ENCODE peak calls at places on chromosomes 11 and 22, in eight cellular contexts. L is fibroblast of lung, R is upper lobe of right lung, J is neural progenitor cell, K is lower lobe of right lung, N is colonic mucosa, Q is IMR-90, B is SK-N-SH. M is an unnamed sample.

GRCh38 chr11:10273738-10274137 is 20.3 kb downstream of the SBF2 start:
- DNase-seq in N (no peak), Q (no peak), B (no peak), L (no peak), J (no peak), R (no peak), K (no peak), M (no peak)

GRCh38 chr11:16610738-16611388 is 127.6 kb upstream of the C11orf58 start:
- DNase-seq in K (peak; percentile 34), J (peak; percentile 58), B (no peak), R (no peak), L (no peak), Q (no peak), N (no peak), M (no peak)

GRCh38 chr11:66172146-66172545 is 96.3 kb upstream of the RAB1B start:
- DNase-seq in K (no peak), J (no peak), B (no peak), R (no peak), L (peak; percentile 85), Q (peak; percentile 86), N (no peak), M (no peak)

GRCh38 chr11:125049393-125049792 is 13.7 kb upstream of the SLC37A2 start:
- DNase-seq in N (no peak), Q (no peak), K (no peak), L (no peak), R (no peak), J (no peak), B (no peak), M (no peak)

GRCh38 chr22:45537734-45538181 is 35.1 kb downstream of the FBLN1 start:
- DNase-seq in Q (peak; percentile 84), R (no peak), K (no peak), N (no peak), B (peak; percentile 66), L (peak; percentile 93), J (no peak), M (peak; percentile 63)

GRCh38 chr11:45048870-45049825 is 97.3 kb upstream of the PRDM11 start:
- DNase-seq in R (no peak), L (no peak), Q (peak; percentile 11), B (peak; percentile 79), N (no peak), K (no peak), J (no peak), M (peak; percentile 74)

GRCh38 chr11:16223558-16223957 is 132.8 kb downstream of the SOX6 start:
- DNase-seq in R (no peak), Q (no peak), L (no peak), K (no peak), B (no peak), J (no peak), N (no peak), M (no peak)

GRCh38 chr11:130476200-130476921 is 27.9 kb downstream of the ADAMTS15 start:
- DNase-seq in N (peak; percentile 12), K (no peak), J (no peak), Q (peak; percentile 10), B (peak; percentile 10), R (no peak), L (peak; percentile 50), M (no peak)

GRCh38 chr22:22893891-22894739 is 6.5 kb downstream of the IGLL5 start:
- DNase-seq in K (no peak), Q (no peak), L (no peak), R (peak; percentile 54), B (no peak), N (no peak), J (no peak), M (no peak)

GRCh38 chr11:69138265-69138664 is 17.5 kb upstream of the SMIM38 start:
- DNase-seq in L (peak; percentile 91), B (no peak), N (no peak), J (no peak), Q (peak; percentile 73), R (peak; percentile 34), K (no peak), M (no peak)

GRCh38 chr11:65920035-65920802 is 993 bp downstream of the DRAP1 start:
- DNase-seq in K (no peak), B (no peak), N (peak; percentile 41), Q (no peak), J (no peak), L (no peak), R (peak; percentile 67), M (peak; percentile 34)

GRCh38 chr22:31126869-31127175 is 4.1 kb downstream of the INPP5J start:
- DNase-seq in N (no peak), R (no peak), J (no peak), B (no peak), K (no peak), L (no peak), Q (no peak), M (no peak)

GRCh38 chr11:47413351-47413750 is 5.0 kb downstream of the SLC39A13 start:
- DNase-seq in B (no peak), N (no peak), K (no peak), Q (no peak), L (no peak), J (peak; percentile 0), R (no peak), M (no peak)

GRCh38 chr11:47410404-47411264 is 2.2 kb downstream of the SLC39A13 start:
- DNase-seq in J (peak; percentile 1), K (no peak), R (no peak), N (no peak), B (no peak), Q (no peak), L (no peak), M (no peak)

GRCh38 chr11:47413908-47414684 is 5.7 kb downstream of the SLC39A13 start:
- DNase-seq in R (peak; percentile 72), J (peak; percentile 1), N (no peak), K (no peak), L (peak; percentile 83), Q (peak; percentile 89), B (no peak), M (no peak)

GRCh38 chr11:47414685-47415070 is 6.3 kb downstream of the SLC39A13 start:
- DNase-seq in R (no peak), Q (no peak), L (no peak), B (no peak), J (peak; percentile 1), K (no peak), N (no peak), M (no peak)

DNA sequence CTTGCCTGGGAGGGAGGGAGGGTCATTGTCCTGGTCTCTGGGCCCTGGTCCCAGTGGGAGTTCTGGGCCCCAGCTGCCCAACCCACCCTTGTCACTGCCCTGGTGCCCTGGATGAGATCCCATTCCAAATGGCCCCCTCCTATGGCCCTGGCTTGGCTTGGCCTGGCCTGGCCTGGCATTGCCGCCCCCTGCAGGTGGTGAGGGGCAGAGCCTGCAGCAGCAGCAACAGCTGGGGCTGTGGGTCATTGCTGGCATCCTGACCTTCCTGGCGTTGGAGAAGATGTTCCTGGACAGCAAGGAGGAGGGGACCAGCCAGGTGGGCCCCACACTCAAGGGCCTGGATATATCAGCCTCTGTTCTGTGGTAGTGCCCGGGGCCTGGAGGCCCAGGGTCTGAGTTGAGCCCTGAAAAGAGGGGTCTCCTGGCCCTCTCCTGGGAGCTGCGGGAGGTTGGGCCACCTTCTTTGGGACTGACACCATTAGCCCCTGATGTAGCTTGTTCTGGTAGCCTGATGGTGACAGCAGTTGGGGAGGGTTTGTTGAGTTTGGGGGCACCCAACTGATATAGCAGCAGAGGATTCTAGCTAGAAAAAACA is 3.9 kb downstream of the SLC39A13 start:
- DNase-seq in L (no peak), R (peak; percentile 81), K (peak; percentile 75), J (peak; percentile 80), Q (peak; percentile 26), B (peak; percentile 87), N (peak; percentile 52), M (peak; percentile 65)
- H3K4me1 ChIP-seq in L (peaks cover 49% of the 10 kb centered on the region), R (peaks cover 50% of the 10 kb centered on the region), K (peaks cover 51% of the 10 kb centered on the region), J (no peaks in the 10 kb centered on the region), Q (peaks cover 53% of the 10 kb centered on the region), B (peaks cover 34% of the 10 kb centered on the region), N (no peaks in the 10 kb centered on the region), M (no peaks in the 10 kb centered on the region)

GRCh38 chr22:50059185-50059880 is 1.2 kb upstream of the TTLL8 start:
- DNase-seq in N (no peak), K (no peak), B (peak; percentile 86), L (no peak), J (peak; percentile 86), R (no peak), Q (peak; percentile 20), M (peak; percentile 47)
- TF ChIP-seq CTCF in N (no peak), K (no peak), B (no peak), L (peak; percentile 8), J (peak; percentile 46), R (no peak), Q (peak; percentile 9), M (peak; percentile 3)

GRCh38 chr22:42963231-42963595 is 51.7 kb downstream of the PACSIN2 start:
- DNase-seq in R (no peak), K (no peak), J (no peak), L (no peak), N (no peak), Q (no peak), B (no peak), M (no peak)
- H3K4me1 ChIP-seq in R (peaks cover 64% of the 10 kb centered on the region), K (peaks cover 67% of the 10 kb centered on the region), J (peaks cover 37% of the 10 kb centered on the region), L (peaks cover 10% of the 10 kb centered on the region), N (peaks cover 19% of the 10 kb centered on the region), Q (peaks cover 28% of the 10 kb centered on the region), B (peaks cover 33% of the 10 kb centered on the region), M (peaks cover 23% of the 10 kb centered on the region)

GRCh38 chr22:25899566-25899965 is 157.6 kb downstream of the MYO18B start:
- DNase-seq in B (no peak), J (no peak), L (no peak), R (no peak), Q (no peak), K (no peak), N (no peak), M (no peak)

GRCh38 chr22:25900880-25901279 is 158.9 kb downstream of the MYO18B start:
- DNase-seq in Q (no peak), B (no peak), K (no peak), L (no peak), J (no peak), R (no peak), N (no peak), M (peak; percentile 28)

GRCh38 chr22:25896592-25896991 is 154.6 kb downstream of the MYO18B start:
- DNase-seq in R (no peak), J (no peak), Q (no peak), K (no peak), N (no peak), B (no peak), L (no peak), M (no peak)

GRCh38 chr22:25900390-25900789 is 158.4 kb downstream of the MYO18B start:
- DNase-seq in Q (no peak), B (no peak), J (no peak), K (no peak), L (no peak), N (no peak), R (no peak), M (no peak)

GRCh38 chr22:25898707-25899365 is 156.8 kb downstream of the MYO18B start:
- DNase-seq in R (no peak), B (no peak), L (no peak), J (peak; percentile 64), N (no peak), K (no peak), Q (no peak), M (no peak)
- TF ChIP-seq CTCF in R (peak; percentile 17), B (no peak), L (no peak), J (peak; percentile 71), N (no peak), K (peak; percentile 7), Q (peak; percentile 1), M (peak; percentile 62)

M was measured in BE2C.